ENCODE peak calls at places on chromosomes 6 and 20, in eight cellular contexts. One of them, this sample, is unnamed.
A peak's percentile ranks its signal among the peaks of the same experiment; 100 is the strongest.

GRCh38 chr6:8990075-8990474 is 554.7 kb upstream of the SLC35B3 start:
- DNase-seq in renal cortical epithelial cell: no peak
- DNase-seq in kidney glomerular epithelial cell: no peak
- DNase-seq in fibroblast of the aortic adventitia: no peak
- DNase-seq in ACHN: no peak
- DNase-seq in cardiac fibroblast: no peak
- DNase-seq in hepatocyte: no peak
- DNase-seq in neural progenitor cell: no peak
- DNase-seq in this sample: no peak

GRCh38 chr6:74510878-74511277 is 695.0 kb downstream of the COL12A1 start:
- DNase-seq in ACHN: no peak
- DNase-seq in fibroblast of the aortic adventitia: no peak
- DNase-seq in kidney glomerular epithelial cell: no peak
- DNase-seq in renal cortical epithelial cell: no peak
- DNase-seq in neural progenitor cell: no peak
- DNase-seq in cardiac fibroblast: peak; percentile 41
- DNase-seq in hepatocyte: no peak
- DNase-seq in this sample: no peak

GRCh38 chr20:31547017-31547675 is 32.9 kb downstream of the HM13 start:
- DNase-seq in renal cortical epithelial cell: peak; percentile 79
- DNase-seq in cardiac fibroblast: no peak
- DNase-seq in fibroblast of the aortic adventitia: peak; percentile 91
- DNase-seq in hepatocyte: peak; percentile 96
- DNase-seq in neural progenitor cell: peak; percentile 91
- DNase-seq in ACHN: no peak
- DNase-seq in kidney glomerular epithelial cell: peak; percentile 56
- DNase-seq in this sample: peak; percentile 92

GRCh38 chr6:125095501-125096301 is 57.9 kb upstream of the TPD52L1 start:
- DNase-seq in cardiac fibroblast: peak; percentile 78
- DNase-seq in kidney glomerular epithelial cell: no peak
- DNase-seq in fibroblast of the aortic adventitia: peak; percentile 82
- DNase-seq in neural progenitor cell: no peak
- DNase-seq in renal cortical epithelial cell: peak; percentile 64
- DNase-seq in ACHN: no peak
- DNase-seq in hepatocyte: no peak
- DNase-seq in this sample: no peak

GRCh38 chr6:47404436-47404835 is 73.2 kb upstream of the CD2AP start:
- DNase-seq in fibroblast of the aortic adventitia: no peak
- DNase-seq in neural progenitor cell: no peak
- DNase-seq in cardiac fibroblast: no peak
- DNase-seq in ACHN: no peak
- DNase-seq in hepatocyte: no peak
- DNase-seq in renal cortical epithelial cell: peak; percentile 54
- DNase-seq in kidney glomerular epithelial cell: no peak
- DNase-seq in this sample: no peak

GRCh38 chr20:54623923-54624569 is 148.7 kb downstream of the DOK5 start:
- DNase-seq in cardiac fibroblast: no peak
- DNase-seq in kidney glomerular epithelial cell: no peak
- DNase-seq in hepatocyte: no peak
- DNase-seq in renal cortical epithelial cell: peak; percentile 20
- DNase-seq in neural progenitor cell: no peak
- DNase-seq in fibroblast of the aortic adventitia: no peak
- DNase-seq in ACHN: no peak
- DNase-seq in this sample: no peak

GRCh38 chr6:15874821-15875220 is 212.0 kb upstream of the DTNBP1 start:
- DNase-seq in kidney glomerular epithelial cell: no peak
- DNase-seq in cardiac fibroblast: peak; percentile 12
- DNase-seq in neural progenitor cell: no peak
- DNase-seq in ACHN: no peak
- DNase-seq in fibroblast of the aortic adventitia: no peak
- DNase-seq in renal cortical epithelial cell: no peak
- DNase-seq in hepatocyte: no peak
- DNase-seq in this sample: no peak

GRCh38 chr6:157317129-157317814 is 6.0 kb downstream of the TMEM242 start:
- DNase-seq in fibroblast of the aortic adventitia: peak; percentile 91
- DNase-seq in kidney glomerular epithelial cell: no peak
- DNase-seq in cardiac fibroblast: peak; percentile 94
- DNase-seq in neural progenitor cell: no peak
- DNase-seq in ACHN: peak; percentile 82
- DNase-seq in hepatocyte: peak; percentile 36
- DNase-seq in renal cortical epithelial cell: peak; percentile 94
- DNase-seq in this sample: no peak

GRCh38 chr6:9083108-9083507 is 647.8 kb upstream of the SLC35B3 start:
- DNase-seq in neural progenitor cell: no peak
- DNase-seq in fibroblast of the aortic adventitia: no peak
- DNase-seq in renal cortical epithelial cell: no peak
- DNase-seq in kidney glomerular epithelial cell: no peak
- DNase-seq in cardiac fibroblast: no peak
- DNase-seq in ACHN: no peak
- DNase-seq in hepatocyte: no peak
- DNase-seq in this sample: no peak

GRCh38 chr20:63944078-63944941 is 11.9 kb downstream of the UCKL1 start:
- DNase-seq in renal cortical epithelial cell: no peak
- DNase-seq in hepatocyte: no peak
- DNase-seq in neural progenitor cell: no peak
- DNase-seq in ACHN: no peak
- DNase-seq in fibroblast of the aortic adventitia: no peak
- DNase-seq in cardiac fibroblast: no peak
- DNase-seq in kidney glomerular epithelial cell: no peak
- DNase-seq in this sample: no peak

GRCh38 chr6:113873043-113873667 is 16.0 kb downstream of the MARCKS start:
- DNase-seq in kidney glomerular epithelial cell: no peak
- DNase-seq in hepatocyte: peak; percentile 42
- DNase-seq in ACHN: peak; percentile 88
- DNase-seq in neural progenitor cell: no peak
- DNase-seq in renal cortical epithelial cell: peak; percentile 53
- DNase-seq in fibroblast of the aortic adventitia: no peak
- DNase-seq in cardiac fibroblast: no peak
- DNase-seq in this sample: no peak

GRCh38 chr6:38910207-38910606 is 138.4 kb upstream of the GLP1R start:
- DNase-seq in hepatocyte: no peak
- DNase-seq in ACHN: no peak
- DNase-seq in neural progenitor cell: no peak
- DNase-seq in fibroblast of the aortic adventitia: no peak
- DNase-seq in cardiac fibroblast: no peak
- DNase-seq in kidney glomerular epithelial cell: no peak
- DNase-seq in renal cortical epithelial cell: no peak
- DNase-seq in this sample: no peak

This sample was measured in endodermal cell.